ENCODE peak calls at places on chromosome 4, in seven cellular contexts. One of them, this sample, is unnamed.

GRCh38 chr4:152556283-152556682 is 20.4 kb upstream of the FBXW7 start:
- DNase-seq in H9: no peak
- DNase-seq in mesenchymal stem cell: no peak
- DNase-seq in IMR-90: no peak
- DNase-seq in H1: no peak
- DNase-seq in mesendoderm: no peak
- DNase-seq in trophoblast cell: no peak
- DNase-seq in this sample: no peak

GRCh38 chr4:142961866-142962265 is 115.8 kb upstream of the INPP4B start:
- DNase-seq in H9: no peak
- DNase-seq in mesenchymal stem cell: no peak
- DNase-seq in IMR-90: no peak
- DNase-seq in H1: no peak
- DNase-seq in mesendoderm: no peak
- DNase-seq in trophoblast cell: no peak
- DNase-seq in this sample: no peak

GRCh38 chr4:145732895-145733880 is 53.2 kb downstream of the C4orf51 start:
- DNase-seq in H9: peak
- DNase-seq in mesenchymal stem cell: peak
- DNase-seq in IMR-90: peak
- DNase-seq in H1: peak
- DNase-seq in mesendoderm: peak
- DNase-seq in trophoblast cell: peak
- DNase-seq in this sample: peak

GRCh38 chr4:14856076-14856926 is 146.0 kb upstream of the CPEB2 start:
- DNase-seq in H9: no peak
- DNase-seq in mesenchymal stem cell: peak
- DNase-seq in IMR-90: peak
- DNase-seq in H1: peak
- DNase-seq in mesendoderm: peak
- DNase-seq in trophoblast cell: peak
- DNase-seq in this sample: no peak

GRCh38 chr4:2928242-2929155 is 34.7 kb downstream of the NOP14 start:
- DNase-seq in H9: peak
- DNase-seq in mesenchymal stem cell: no peak
- DNase-seq in IMR-90: no peak
- DNase-seq in H1: no peak
- DNase-seq in mesendoderm: no peak
- DNase-seq in trophoblast cell: no peak
- DNase-seq in this sample: no peak

GRCh38 chr4:8322794-8323704 is 53.5 kb downstream of the HTRA3 start:
- DNase-seq in H9: peak
- DNase-seq in mesenchymal stem cell: no peak
- DNase-seq in IMR-90: no peak
- DNase-seq in H1: no peak
- DNase-seq in mesendoderm: peak
- DNase-seq in trophoblast cell: no peak
- DNase-seq in this sample: no peak

GRCh38 chr4:140078366-140078765 is 75.6 kb downstream of the MAML3 start:
- DNase-seq in H9: peak
- DNase-seq in mesenchymal stem cell: peak
- DNase-seq in IMR-90: peak
- DNase-seq in H1: no peak
- DNase-seq in mesendoderm: peak
- DNase-seq in trophoblast cell: no peak
- DNase-seq in this sample: no peak

GRCh38 chr4:81470456-81471327 is 1.0 kb downstream of the RASGEF1B start:
- DNase-seq in H9: peak
- DNase-seq in mesenchymal stem cell: peak
- DNase-seq in IMR-90: no peak
- DNase-seq in H1: no peak
- DNase-seq in mesendoderm: peak
- DNase-seq in trophoblast cell: no peak
- DNase-seq in this sample: no peak

GRCh38 chr4:144820115-144820514 is 174.2 kb downstream of the HHIP start:
- DNase-seq in H9: no peak
- DNase-seq in mesenchymal stem cell: no peak
- DNase-seq in IMR-90: peak
- DNase-seq in H1: no peak
- DNase-seq in mesendoderm: peak
- DNase-seq in trophoblast cell: no peak
- DNase-seq in this sample: no peak

GRCh38 chr4:124941267-124941666 is 228.7 kb upstream of the ANKRD50 start:
- DNase-seq in H9: no peak
- DNase-seq in mesenchymal stem cell: no peak
- DNase-seq in IMR-90: peak
- DNase-seq in H1: no peak
- DNase-seq in mesendoderm: no peak
- DNase-seq in trophoblast cell: no peak
- DNase-seq in this sample: no peak

GRCh38 chr4:3863841-3864734 is 97.9 kb downstream of the ADRA2C start:
- DNase-seq in H9: no peak
- DNase-seq in mesenchymal stem cell: no peak
- DNase-seq in IMR-90: no peak
- DNase-seq in H1: no peak
- DNase-seq in mesendoderm: no peak
- DNase-seq in trophoblast cell: no peak
- DNase-seq in this sample: no peak

GRCh38 chr4:80005863-80006262 is 67.2 kb downstream of the ANTXR2 start:
- DNase-seq in H9: no peak
- DNase-seq in mesenchymal stem cell: peak
- DNase-seq in IMR-90: peak
- DNase-seq in H1: no peak
- DNase-seq in mesendoderm: no peak
- DNase-seq in trophoblast cell: no peak
- DNase-seq in this sample: no peak

GRCh38 chr4:2324891-2325290 is 63.0 kb upstream of the MXD4 start:
- DNase-seq in H9: no peak
- DNase-seq in mesenchymal stem cell: no peak
- DNase-seq in IMR-90: no peak
- DNase-seq in H1: no peak
- DNase-seq in mesendoderm: no peak
- DNase-seq in trophoblast cell: no peak
- DNase-seq in this sample: no peak

GRCh38 chr4:94806376-94806775 is 48.6 kb downstream of the BMPR1B start:
- DNase-seq in H9: no peak
- DNase-seq in mesenchymal stem cell: no peak
- DNase-seq in IMR-90: peak
- DNase-seq in H1: no peak
- DNase-seq in mesendoderm: no peak
- DNase-seq in trophoblast cell: no peak
- DNase-seq in this sample: no peak

DNA sequence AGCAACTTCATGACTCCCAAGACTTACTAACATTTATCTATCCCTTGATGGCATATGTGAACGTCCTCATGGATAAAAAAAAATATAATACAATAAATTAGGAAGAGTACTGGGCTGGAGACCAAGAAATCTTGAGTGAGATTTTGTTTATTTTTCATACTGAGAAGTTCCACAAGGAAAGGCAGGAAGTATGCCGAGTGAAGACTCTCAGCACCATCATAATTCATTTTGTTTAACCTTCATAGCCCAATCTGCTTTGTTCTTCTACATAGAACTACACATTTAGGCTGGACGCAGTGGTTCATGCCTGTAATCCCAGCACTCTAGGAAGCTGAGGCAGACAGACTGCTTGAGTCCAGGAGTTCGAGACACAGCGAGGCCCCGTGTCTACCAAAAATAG is 198.3 kb downstream of the NSUN7 start:
- DNase-seq in H9: no peak
- DNase-seq in mesenchymal stem cell: no peak
- DNase-seq in IMR-90: peak
- DNase-seq in H1: no peak
- DNase-seq in mesendoderm: no peak
- DNase-seq in trophoblast cell: no peak
- DNase-seq in this sample: no peak
- H3K9ac ChIP-seq in H9: no peak
- H3K9ac ChIP-seq in mesenchymal stem cell: no peak
- H3K9ac ChIP-seq in IMR-90: no peak
- H3K9ac ChIP-seq in H1: no peak
- H3K9ac ChIP-seq in mesendoderm: no peak
- H3K9ac ChIP-seq in trophoblast cell: no peak
- H3K9ac ChIP-seq in this sample: no peak

DNA sequence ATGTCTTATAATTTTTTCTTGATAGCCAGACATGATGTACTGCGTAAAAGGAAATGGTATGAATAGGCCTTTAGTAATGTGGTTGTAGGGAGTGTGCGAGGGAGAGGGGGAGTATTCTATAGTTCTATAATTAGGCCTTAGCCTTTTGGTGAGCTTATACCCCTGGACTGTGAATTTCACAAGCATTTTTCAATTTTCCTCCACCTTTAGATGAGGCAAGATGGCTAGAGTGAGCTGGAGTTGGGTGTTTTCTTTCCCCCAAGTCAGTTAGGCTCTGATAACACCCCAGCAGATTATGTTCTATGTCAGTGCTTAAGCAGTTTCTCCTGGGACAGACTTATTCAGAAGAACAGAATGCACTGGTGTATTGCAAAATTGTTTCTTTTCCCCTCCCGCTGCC is 210.2 kb upstream of the NPY2R start:
- DNase-seq in H9: no peak
- DNase-seq in mesenchymal stem cell: no peak
- DNase-seq in IMR-90: peak
- DNase-seq in H1: no peak
- DNase-seq in mesendoderm: no peak
- DNase-seq in trophoblast cell: no peak
- DNase-seq in this sample: no peak
- H3K23ac ChIP-seq in H9: no peak
- H3K23ac ChIP-seq in mesenchymal stem cell: no peak
- H3K23ac ChIP-seq in IMR-90: no peak
- H3K23ac ChIP-seq in H1: no peak
- H3K23ac ChIP-seq in mesendoderm: no peak
- H3K23ac ChIP-seq in trophoblast cell: no peak
- H3K23ac ChIP-seq in this sample: no peak

DNA sequence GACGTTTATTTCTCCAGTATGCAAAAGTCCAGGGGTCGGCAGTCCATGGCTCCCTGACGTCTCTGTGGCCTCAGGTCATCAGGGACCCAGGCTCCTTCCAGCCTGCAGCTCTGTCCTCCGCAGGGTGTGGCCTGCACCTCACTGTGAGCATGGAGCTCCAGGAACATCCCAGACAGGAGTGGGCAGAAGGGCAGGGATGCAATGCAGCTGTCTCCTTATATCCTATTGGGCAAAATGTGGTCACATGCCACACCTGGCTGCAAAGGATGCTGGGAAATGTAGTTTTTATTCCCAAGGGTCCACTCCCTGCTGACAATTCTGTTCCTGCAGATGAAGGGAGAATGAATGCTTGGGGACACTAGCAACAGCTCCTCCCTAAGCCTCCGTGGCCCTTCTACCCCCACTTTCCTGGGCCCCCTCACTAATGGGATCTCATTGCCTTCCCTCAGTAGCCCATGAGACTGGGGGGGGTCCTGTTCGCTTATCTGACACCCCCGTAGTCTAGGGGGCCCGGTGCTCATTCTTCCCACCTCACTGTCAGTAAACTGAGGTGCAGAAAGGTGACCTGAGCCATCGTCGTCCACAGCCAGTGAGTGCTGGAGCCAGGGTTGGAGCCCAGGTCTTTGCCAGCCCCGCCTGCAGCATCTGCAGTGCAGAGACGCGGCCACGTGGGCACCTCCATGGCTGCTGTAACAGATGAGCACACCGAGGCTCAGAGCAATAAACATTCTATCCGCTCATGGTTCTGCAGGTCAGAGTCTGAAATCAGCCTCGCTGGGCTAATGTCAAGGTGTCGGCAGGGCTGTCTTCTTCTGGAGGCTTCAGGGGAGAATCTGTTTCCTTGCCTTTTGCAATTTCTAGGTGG is 5.9 kb upstream of the GRPEL1 start:
- DNase-seq in H9: peak
- DNase-seq in mesenchymal stem cell: peak
- DNase-seq in IMR-90: peak
- DNase-seq in H1: peak
- DNase-seq in mesendoderm: peak
- DNase-seq in trophoblast cell: peak
- DNase-seq in this sample: peak
- H3K9ac ChIP-seq in H9: no peak
- H3K9ac ChIP-seq in mesenchymal stem cell: no peak
- H3K9ac ChIP-seq in IMR-90: no peak
- H3K9ac ChIP-seq in H1: no peak
- H3K9ac ChIP-seq in mesendoderm: no peak
- H3K9ac ChIP-seq in trophoblast cell: no peak
- H3K9ac ChIP-seq in this sample: no peak

GRCh38 chr4:89534356-89534755 is 226.8 kb upstream of the GPRIN3 start:
- DNase-seq in H9: no peak
- DNase-seq in mesenchymal stem cell: no peak
- DNase-seq in IMR-90: no peak
- DNase-seq in H1: no peak
- DNase-seq in mesendoderm: no peak
- DNase-seq in trophoblast cell: no peak
- DNase-seq in this sample: no peak

GRCh38 chr4:89535251-89535650 is 227.7 kb upstream of the GPRIN3 start:
- DNase-seq in H9: no peak
- DNase-seq in mesenchymal stem cell: no peak
- DNase-seq in IMR-90: peak
- DNase-seq in H1: no peak
- DNase-seq in mesendoderm: no peak
- DNase-seq in trophoblast cell: no peak
- DNase-seq in this sample: no peak

GRCh38 chr4:89537281-89537680 is 229.7 kb upstream of the GPRIN3 start:
- DNase-seq in H9: no peak
- DNase-seq in mesenchymal stem cell: no peak
- DNase-seq in IMR-90: no peak
- DNase-seq in H1: no peak
- DNase-seq in mesendoderm: no peak
- DNase-seq in trophoblast cell: no peak
- DNase-seq in this sample: no peak

GRCh38 chr4:89528525-89529133 is 221.0 kb upstream of the GPRIN3 start:
- DNase-seq in H9: no peak
- DNase-seq in mesenchymal stem cell: no peak
- DNase-seq in IMR-90: no peak
- DNase-seq in H1: no peak
- DNase-seq in mesendoderm: no peak
- DNase-seq in trophoblast cell: no peak
- DNase-seq in this sample: no peak

DNA sequence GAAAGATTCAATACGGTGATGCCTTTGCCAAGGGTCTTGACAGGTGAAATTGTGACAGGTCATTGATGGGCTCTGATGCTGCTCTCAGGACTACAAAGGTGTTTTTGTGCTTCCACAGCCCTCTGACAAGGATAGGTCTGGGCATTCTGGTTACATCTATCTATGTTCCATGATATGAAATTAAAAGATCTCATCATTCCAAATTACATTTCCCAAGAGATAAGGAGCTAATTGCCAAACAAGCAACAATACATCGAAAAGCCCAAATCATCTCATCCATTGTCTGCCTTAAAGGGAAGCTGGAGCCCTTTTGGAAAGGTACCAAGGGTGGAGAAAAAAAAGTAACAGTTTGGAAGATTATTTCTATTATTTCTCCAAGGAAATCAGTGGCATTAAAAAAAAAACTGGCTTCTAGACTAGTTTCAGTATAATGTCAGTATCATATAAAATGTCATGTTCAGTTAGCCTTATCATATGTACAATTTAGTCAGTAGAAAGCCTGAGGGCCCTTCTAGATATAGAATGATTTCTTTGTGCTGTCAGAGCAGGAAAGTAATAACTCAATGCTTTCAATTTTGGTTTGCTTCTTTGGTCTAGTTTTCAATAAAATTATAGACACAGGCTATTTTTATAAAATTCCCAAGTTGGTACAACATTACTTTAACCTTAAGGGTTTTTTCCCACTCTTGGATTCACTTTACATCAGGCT is 224.5 kb upstream of the GPRIN3 start:
- DNase-seq in H9: no peak
- DNase-seq in mesenchymal stem cell: no peak
- DNase-seq in IMR-90: no peak
- DNase-seq in H1: no peak
- DNase-seq in mesendoderm: no peak
- DNase-seq in trophoblast cell: no peak
- DNase-seq in this sample: no peak
- H3K23ac ChIP-seq in H9: no peak
- H3K23ac ChIP-seq in mesenchymal stem cell: no peak
- H3K23ac ChIP-seq in IMR-90: no peak
- H3K23ac ChIP-seq in H1: no peak
- H3K23ac ChIP-seq in mesendoderm: no peak
- H3K23ac ChIP-seq in trophoblast cell: no peak
- H3K23ac ChIP-seq in this sample: no peak

This sample was measured in neuronal stem cell.